ENCODE peak calls at places on chromosome 10, in ten cellular contexts. I is NCI-H2029 treated with DMSO at 0.1 percent for 48 hours; P is H54; X is GM04504; D is thoracic aorta; V is IMR-90; B is HFF-Myc; U is nucleus accumbens; E is activated CD8-positive, alpha-beta memory T cell treated with anti-CD3 and anti-CD28 coated beads for 48 hours; G is body of pancreas. J is an unnamed sample.
A peak's percentile ranks its signal among the peaks of the same experiment; 100 is the strongest.

GRCh38 chr10:31520982-31521381 is 202.0 kb downstream of the ZEB1 start:
- DNase-seq in G (no peak), B (no peak), P (no peak), U (no peak), V (no peak), I (no peak), X (no peak), D (no peak), E (no peak), J (no peak)

GRCh38 chr10:132104062-132104461 is 38.3 kb downstream of the JAKMIP3 start:
- DNase-seq in V (no peak), G (no peak), I (no peak), X (no peak), D (no peak), U (no peak), E (no peak), P (no peak), B (no peak), J (no peak)

GRCh38 chr10:61016630-61017029 is 72.6 kb upstream of the RHOBTB1 start:
- DNase-seq in P (no peak), E (no peak), B (no peak), X (no peak), G (no peak), V (no peak), U (no peak), D (no peak), I (no peak), J (no peak)

GRCh38 chr10:132300582-132300981 is 7.2 kb downstream of the STK32C start:
- DNase-seq in V (no peak), E (no peak), B (no peak), D (no peak), P (no peak), I (no peak), X (no peak), U (no peak), G (no peak), J (no peak)

GRCh38 chr10:24156686-24157085 is 52.3 kb upstream of the KIAA1217 start:
- DNase-seq in G (no peak), D (no peak), B (no peak), V (no peak), I (no peak), P (no peak), U (no peak), E (no peak), X (no peak), J (no peak)

GRCh38 chr10:29332061-29332760 is 43.3 kb downstream of the LYZL1 start:
- DNase-seq in P (no peak), G (no peak), B (no peak), X (no peak), U (no peak), V (no peak), E (no peak), D (no peak), I (peak; percentile 57), J (no peak)

GRCh38 chr10:115830260-115830970 is 442.6 kb downstream of the GFRA1 start:
- DNase-seq in P (no peak), I (no peak), E (no peak), B (no peak), X (peak; percentile 29), V (peak; percentile 88), G (no peak), U (no peak), D (no peak), J (no peak)

GRCh38 chr10:71395621-71396020 is 1.1 kb upstream of the CDH23 start:
- DNase-seq in U (no peak), V (no peak), E (no peak), D (no peak), G (no peak), B (no peak), P (no peak), I (no peak), X (no peak), J (no peak)

GRCh38 chr10:44396671-44397191 is 11.8 kb upstream of the CXCL12 start:
- DNase-seq in G (no peak), X (no peak), P (no peak), D (no peak), U (no peak), B (no peak), E (no peak), I (no peak), V (no peak), J (no peak)

GRCh38 chr10:77478248-77478963 is 159.2 kb downstream of the KCNMA1 start:
- DNase-seq in X (peak; percentile 83), E (no peak), B (peak; percentile 51), P (peak; percentile 77), G (no peak), U (no peak), I (no peak), V (peak; percentile 96), D (no peak), J (peak; percentile 68)

GRCh38 chr10:83991986-83992753 is 147.1 kb upstream of the GHITM start:
- DNase-seq in P (peak; percentile 23), U (no peak), E (no peak), I (no peak), G (peak; percentile 34), B (no peak), D (no peak), V (no peak), X (no peak), J (no peak)

GRCh38 chr10:103192451-103193106 is 493 bp downstream of the NT5C2 start:
- DNase-seq in I (no peak), G (peak; percentile 74), B (no peak), X (peak; percentile 65), D (peak; percentile 46), P (peak; percentile 33), E (peak; percentile 36), V (peak; percentile 75), U (peak; percentile 50), J (peak; percentile 57)

GRCh38 chr10:81733547-81733946 is 141.4 kb upstream of the NRG3 start:
- DNase-seq in P (no peak), G (no peak), B (no peak), X (no peak), U (no peak), V (no peak), D (no peak), I (no peak), E (no peak), J (no peak)

GRCh38 chr10:75955953-75956352 is 524.5 kb downstream of the LRMDA start:
- DNase-seq in I (no peak), E (no peak), G (no peak), X (no peak), B (no peak), D (no peak), U (no peak), V (no peak), P (no peak), J (no peak)

GRCh38 chr10:48509061-48509772 is 95.7 kb downstream of the ARHGAP22 start:
- DNase-seq in D (no peak), X (no peak), U (no peak), I (no peak), G (no peak), P (no peak), V (no peak), E (no peak), B (no peak), J (no peak)

GRCh38 chr10:30219977-30220751 is 128.9 kb downstream of the MTPAP start:
- DNase-seq in G (no peak), U (no peak), V (peak; percentile 51), D (no peak), B (no peak), P (no peak), I (no peak), X (peak; percentile 16), E (no peak), J (no peak)

GRCh38 chr10:117924820-117925219 is 121.9 kb downstream of the RAB11FIP2 start:
- DNase-seq in V (no peak), E (no peak), P (no peak), G (no peak), U (no peak), B (no peak), X (no peak), I (no peak), D (no peak), J (no peak)

GRCh38 chr10:116769368-116769767 is 27.0 kb upstream of the HSPA12A start:
- DNase-seq in X (no peak), D (no peak), E (no peak), V (no peak), U (no peak), P (no peak), I (no peak), B (no peak), G (no peak), J (no peak)

GRCh38 chr10:76086571-76087260 is 655.3 kb downstream of the LRMDA start:
- DNase-seq in E (no peak), G (peak; percentile 26), D (no peak), U (no peak), P (peak; percentile 48), B (peak; percentile 48), X (peak; percentile 17), I (no peak), V (peak; percentile 50), J (no peak)

GRCh38 chr10:44198780-44199097 is 186.2 kb downstream of the CXCL12 start:
- DNase-seq in D (no peak), I (no peak), B (no peak), U (no peak), G (no peak), V (no peak), P (no peak), E (no peak), X (no peak), J (no peak)

GRCh38 chr10:34121974-34122282 is 693.2 kb downstream of the PARD3 start:
- DNase-seq in X (no peak), G (no peak), U (no peak), E (no peak), B (no peak), P (no peak), D (no peak), I (no peak), V (peak; percentile 71), J (no peak)

GRCh38 chr10:103397191-103397825 is 882 bp downstream of the PDCD11 start:
- DNase-seq in B (no peak), X (no peak), G (peak; percentile 27), E (no peak), U (no peak), I (no peak), D (no peak), V (no peak), P (no peak), J (no peak)

GRCh38 chr10:131727612-131728011 is 173.2 kb upstream of the PPP2R2D start:
- DNase-seq in B (no peak), G (peak; percentile 2), D (no peak), I (no peak), E (no peak), X (no peak), V (no peak), U (no peak), P (no peak), J (no peak)

GRCh38 chr10:112491144-112491543 is 44.1 kb downstream of the VTI1A start:
- DNase-seq in B (no peak), I (no peak), E (no peak), D (no peak), G (no peak), U (no peak), V (peak; percentile 53), P (no peak), X (peak; percentile 1), J (no peak)

GRCh38 chr10:114295393-114295792 is 56.3 kb downstream of the VWA2 start:
- DNase-seq in X (no peak), V (no peak), B (no peak), G (no peak), I (no peak), U (no peak), D (no peak), P (no peak), E (no peak), J (no peak)

GRCh38 chr10:104247513-104248146 is 7.1 kb upstream of the GSTO1 start:
- DNase-seq in X (no peak), I (no peak), V (no peak), D (no peak), E (no peak), G (no peak), P (no peak), B (no peak), U (no peak), J (no peak)

GRCh38 chr10:132468651-132469050 is 68.9 kb upstream of the INPP5A start:
- DNase-seq in X (no peak), I (no peak), G (no peak), P (no peak), V (no peak), E (no peak), D (no peak), U (no peak), B (no peak), J (no peak)

GRCh38 chr10:33139191-33139646 is 181.2 kb upstream of the ITGB1 start:
- DNase-seq in P (no peak), D (no peak), B (no peak), E (no peak), U (no peak), I (no peak), X (no peak), G (no peak), V (no peak), J (no peak)

J was measured in hippocampal formation.